ENCODE peak calls at places on chromosomes 12 and 14, in six cellular contexts. M is pancreas, V is upper lobe of right lung, O is stomach, K is endothelial cell of umbilical vein, U is fibroblast of lung. J is an unnamed sample. For H3K36me3, the result is how much of the 10 kb centered on the place peaks cover.

GRCh38 chr12:47053991-47054390 is 25.4 kb upstream of the PCED1B start:
- DNase-seq in K (no peak), V (no peak), U (no peak), O (no peak), M (no peak), J (no peak)

GRCh38 chr12:126204326-126204725 is 1139.1 kb downstream of the AACS start:
- DNase-seq in M (no peak), V (no peak), U (no peak), O (no peak), K (no peak), J (no peak)

GRCh38 chr12:122874081-122874480 is 21.8 kb downstream of the VPS37B start:
- DNase-seq in K (no peak), V (peak), M (no peak), O (peak), U (no peak), J (no peak)

GRCh38 chr12:115313929-115314328 is 630.0 kb upstream of the TBX3 start:
- DNase-seq in U (peak), K (no peak), M (no peak), O (no peak), V (no peak), J (peak)

GRCh38 chr12:50394469-50395029 is 1.9 kb downstream of the FAM186A start:
- DNase-seq in O (no peak), U (no peak), V (no peak), K (no peak), M (no peak), J (no peak)

GRCh38 chr14:87745507-87746118 is 247.4 kb downstream of the GALC start:
- DNase-seq in V (no peak), M (no peak), O (no peak), U (peak), K (no peak), J (peak)

GRCh38 chr14:61587397-61587713 is 108.0 kb upstream of the HIF1A start:
- DNase-seq in V (no peak), M (no peak), U (no peak), O (no peak), K (no peak), J (no peak)

GRCh38 chr12:26668230-26668629 is 164.8 kb downstream of the ITPR2 start:
- DNase-seq in O (no peak), V (no peak), U (no peak), K (no peak), M (no peak), J (no peak)

GRCh38 chr12:84619053-84619452 is 293.5 kb downstream of the SLC6A15 start:
- DNase-seq in U (peak), M (no peak), O (no peak), K (no peak), V (no peak), J (peak)
- TF ChIP-seq CTCF in U (no peak), M (no peak), O (no peak), K (no peak), V (peak), J (no peak)

GRCh38 chr14:46197856-46198255 is 453.7 kb downstream of the RPL10L start:
- DNase-seq in O (no peak), M (no peak), V (no peak), K (no peak), U (no peak), J (no peak)
- H3K36me3 ChIP-seq in O (under half), M (under half), V (under half), K (under half), U (under half), J (under half)

GRCh38 chr12:2053675-2054070 is 886 bp downstream of the CACNA1C start:
- DNase-seq in O (no peak), V (no peak), U (peak), K (no peak), M (no peak), J (no peak)

GRCh38 chr12:2054091-2055018 is 1.6 kb downstream of the CACNA1C start:
- DNase-seq in M (no peak), U (no peak), O (no peak), V (no peak), K (no peak), J (no peak)

GRCh38 chr12:2051700-2052625 is 824 bp upstream of the CACNA1C start:
- DNase-seq in V (no peak), M (no peak), K (no peak), O (no peak), U (no peak), J (no peak)

GRCh38 chr12:2049604-2050540 is 2.9 kb upstream of the CACNA1C start:
- DNase-seq in M (no peak), V (no peak), U (no peak), O (no peak), K (no peak), J (no peak)

DNA sequence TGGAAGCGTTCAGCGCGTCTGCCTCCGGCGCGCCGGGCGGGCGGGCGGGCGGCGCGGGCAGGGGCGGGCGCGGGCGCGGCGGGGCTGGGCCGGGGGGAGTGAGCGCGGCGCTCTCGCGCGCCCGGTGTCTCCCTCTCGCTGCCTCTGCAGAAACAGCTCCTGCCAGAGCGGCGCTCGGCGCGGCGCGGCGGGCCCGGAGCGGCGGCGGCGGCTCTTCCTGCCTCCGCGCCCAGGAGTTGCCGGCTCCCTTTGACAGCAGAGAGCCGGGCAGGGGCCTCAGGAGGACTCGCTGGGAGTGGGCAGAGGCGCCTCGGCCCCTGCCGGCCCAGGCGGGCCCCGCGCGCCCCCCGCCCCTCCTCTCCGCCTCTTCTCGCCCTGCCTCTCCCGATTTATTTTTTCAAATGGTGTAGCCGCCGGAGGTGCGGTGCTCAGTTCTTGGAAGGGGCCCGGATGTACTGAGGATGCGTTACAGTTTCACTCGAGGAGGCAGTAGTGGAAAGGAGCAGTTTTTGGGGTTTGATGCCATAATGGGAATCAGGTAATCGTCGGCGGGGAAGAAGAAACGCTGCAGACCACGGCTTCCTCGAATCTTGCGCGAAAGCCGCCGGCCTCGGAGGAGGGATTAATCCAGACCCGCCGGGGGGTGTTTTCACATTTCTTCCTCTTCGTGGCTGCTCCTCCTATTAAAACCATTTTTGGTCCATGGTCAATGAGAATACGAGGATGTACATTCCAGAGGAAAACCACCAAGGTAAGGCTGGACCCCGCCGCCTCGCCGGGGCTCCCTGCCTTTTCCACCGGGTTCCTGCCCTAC is at the start of gene CACNA1C:
- DNase-seq in V (no peak), K (peak), U (peak), O (peak), M (peak), J (no peak)
- TF ChIP-seq CTCF in V (peak), K (no peak), U (peak), O (no peak), M (no peak), J (no peak)

DNA sequence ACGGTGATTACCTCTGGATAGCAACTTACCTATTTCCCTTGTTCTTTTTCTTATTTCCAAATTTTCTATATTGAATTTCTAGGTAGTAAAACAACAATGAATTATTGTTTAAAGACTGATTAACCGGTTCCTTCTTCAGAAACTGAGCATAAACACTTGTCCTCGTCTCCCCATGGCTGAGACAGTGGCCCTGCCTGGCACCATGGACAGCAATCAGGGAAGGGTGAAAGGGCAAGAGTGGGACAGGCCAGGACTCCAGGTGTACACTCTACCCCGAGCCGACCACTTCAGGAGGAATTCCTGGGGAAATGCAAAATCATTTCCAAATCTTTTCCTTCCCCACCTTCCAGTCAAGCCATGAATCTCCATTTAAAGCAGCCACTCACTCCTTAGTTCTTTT is 48.8 kb upstream of the LTBP2 start:
- DNase-seq in M (no peak), O (no peak), U (no peak), V (no peak), K (no peak), J (no peak)
- H3K36me3 ChIP-seq in M (under half), O (under half), U (under half), V (half or more), K (under half), J (under half)

GRCh38 chr14:105065280-105066228 is at the start of gene GPR132:
- DNase-seq in V (peak), O (peak), U (no peak), K (no peak), M (no peak), J (peak)
- TF ChIP-seq CTCF in V (no peak), O (no peak), U (no peak), K (no peak), M (no peak), J (no peak)

DNA sequence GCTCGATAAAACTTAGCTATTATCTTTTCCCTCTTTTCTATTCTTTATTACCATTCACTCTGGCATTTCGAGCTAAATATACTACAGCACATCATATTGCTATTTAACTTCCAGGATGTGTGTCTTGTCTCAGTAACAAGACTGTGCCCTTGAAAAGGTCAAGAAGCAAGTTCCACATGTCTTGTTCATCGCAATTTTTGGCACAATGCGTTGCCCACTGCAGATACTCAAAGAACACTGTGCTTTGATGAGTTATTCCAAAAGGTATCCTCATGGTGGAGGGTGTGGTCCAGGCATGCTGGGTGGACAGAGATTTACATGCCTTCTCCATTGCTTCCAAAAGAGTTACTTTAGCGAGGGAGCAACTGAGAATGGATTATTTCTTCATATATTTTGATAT is 6.6 kb downstream of the E2F7 start:
- DNase-seq in K (no peak), M (no peak), O (no peak), V (no peak), U (peak), J (no peak)
- H3K36me3 ChIP-seq in K (under half), M (under half), O (under half), V (under half), U (under half), J (under half)

DNA sequence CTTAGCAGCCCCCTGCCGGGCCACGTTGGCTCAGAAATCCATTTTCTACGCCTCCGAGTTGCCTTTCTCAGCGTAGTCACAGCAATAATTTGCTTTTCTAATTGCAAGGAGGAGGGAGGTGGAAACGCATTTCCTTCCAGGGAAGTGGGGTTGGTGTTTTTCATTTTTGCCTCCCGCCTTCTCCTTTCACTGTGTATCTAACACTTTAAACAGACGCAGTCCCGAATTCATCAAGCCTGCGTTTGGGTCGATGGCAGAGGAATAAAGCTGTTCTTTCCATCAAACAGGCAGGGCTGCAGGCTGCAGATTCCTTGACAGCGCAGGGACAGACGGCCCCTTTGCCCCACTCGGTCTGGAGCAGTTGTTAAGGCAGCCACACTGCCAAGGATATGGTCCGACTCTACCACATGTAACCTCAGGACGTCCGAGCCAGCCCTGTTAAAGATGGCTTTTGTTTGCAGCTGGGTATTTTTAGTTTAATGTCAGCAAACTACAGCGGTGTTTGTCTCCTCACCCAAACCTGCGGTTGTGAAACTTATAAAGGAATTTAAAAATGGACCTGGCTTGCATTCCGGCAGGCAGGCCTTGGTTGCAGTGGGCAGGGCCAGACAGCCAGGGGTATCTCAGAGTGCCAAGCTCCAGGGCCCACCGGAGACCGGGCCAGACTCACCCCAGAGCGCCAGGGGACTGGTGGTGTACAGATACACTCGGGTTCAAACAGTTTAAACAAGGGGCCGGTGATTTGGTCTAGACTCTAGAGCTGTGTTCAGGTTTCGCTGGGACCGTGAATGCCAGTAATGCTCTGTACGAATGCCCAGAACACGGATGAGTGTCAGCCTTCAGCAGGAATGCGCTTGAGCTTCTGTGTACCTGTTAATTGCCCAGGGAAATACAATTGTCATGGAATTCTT is 2.2 kb downstream of the CHST11 start:
- DNase-seq in V (peak), U (no peak), O (no peak), M (no peak), K (peak), J (peak)
- TF ChIP-seq CTCF in V (no peak), U (no peak), O (no peak), M (no peak), K (no peak), J (no peak)

GRCh38 chr12:108807996-108808725 is 49.2 kb downstream of the SSH1 start:
- DNase-seq in O (no peak), U (no peak), K (no peak), M (no peak), V (no peak), J (no peak)

GRCh38 chr12:108811411-108812185 is 45.8 kb downstream of the SSH1 start:
- DNase-seq in O (no peak), U (no peak), M (no peak), V (no peak), K (no peak), J (no peak)

GRCh38 chr12:108812324-108812723 is 45.1 kb downstream of the SSH1 start:
- DNase-seq in U (no peak), O (no peak), M (no peak), K (no peak), V (no peak), J (no peak)

GRCh38 chr12:108807476-108807875 is 49.9 kb downstream of the SSH1 start:
- DNase-seq in U (no peak), V (no peak), M (no peak), K (no peak), O (no peak), J (no peak)

DNA sequence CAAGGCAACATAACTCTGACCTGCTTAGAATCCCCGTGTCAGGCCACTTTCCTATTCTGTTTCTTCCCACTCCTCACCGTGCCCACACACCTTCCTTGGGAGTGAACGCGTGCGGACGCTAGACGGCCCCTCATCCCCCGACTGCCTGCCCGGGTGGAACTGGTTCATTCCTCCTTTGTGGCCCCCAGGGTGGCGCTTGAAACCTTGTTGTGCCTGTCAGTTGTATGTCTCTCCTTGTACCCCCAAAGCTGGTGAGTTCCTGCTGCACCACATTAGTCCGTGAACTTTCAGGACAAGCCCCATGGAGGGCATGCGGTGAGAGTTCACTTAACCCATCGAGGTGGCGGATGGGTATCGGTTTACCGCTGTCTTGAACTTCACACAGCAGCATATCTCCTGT is 46.7 kb downstream of the SSH1 start:
- DNase-seq in U (no peak), K (no peak), O (no peak), M (no peak), V (no peak), J (no peak)
- H3K36me3 ChIP-seq in U (under half), K (half or more), O (half or more), M (under half), V (half or more), J (under half)